ENCODE peak calls at places on chromosomes 7 and 10, in four cellular contexts. P is CD4-positive, alpha-beta memory T cell; O is HL-60; Z is ovary. E is an unnamed sample.
A peak's percentile ranks its signal among the peaks of the same experiment; 100 is the strongest.

GRCh38 chr10:8311526-8312070 is 257.1 kb downstream of the GATA3 start:
- DNase-seq in Z (no peak), O (no peak), P (no peak), E (no peak)

GRCh38 chr7:1940402-1940786 is 270.3 kb downstream of the ELFN1 start:
- DNase-seq in Z (no peak), O (peak; percentile 79), P (peak; percentile 96), E (no peak)

GRCh38 chr7:148334441-148334956 is 256.1 kb upstream of the C7orf33 start:
- DNase-seq in Z (no peak), P (no peak), O (no peak), E (no peak)

GRCh38 chr10:12847361-12847975 is 154.0 kb downstream of the CCDC3 start:
- DNase-seq in O (no peak), Z (no peak), P (no peak), E (peak; percentile 69)

GRCh38 chr10:35448687-35449662 is 112.7 kb downstream of the CCNY start:
- DNase-seq in Z (peak; percentile 60), O (peak; percentile 33), P (no peak), E (no peak)

GRCh38 chr7:14639801-14640200 is 262.8 kb downstream of the DGKB start:
- DNase-seq in Z (no peak), P (no peak), O (no peak), E (no peak)

GRCh38 chr7:33714208-33714607 is 191.1 kb upstream of the BMPER start:
- DNase-seq in P (no peak), O (no peak), Z (no peak), E (no peak)

GRCh38 chr7:123494193-123494796 is 40.1 kb downstream of the IQUB start:
- DNase-seq in Z (peak; percentile 22), O (no peak), P (no peak), E (peak; percentile 25)

GRCh38 chr10:111057006-111057405 is 19.8 kb upstream of the ADRA2A start:
- DNase-seq in P (no peak), Z (no peak), O (no peak), E (no peak)

GRCh38 chr10:29668628-29669027 is 33.9 kb upstream of the SVIL start:
- DNase-seq in P (no peak), Z (no peak), O (no peak), E (no peak)

GRCh38 chr10:56679578-56679977 is 318.5 kb upstream of the ZWINT start:
- DNase-seq in Z (no peak), O (no peak), P (no peak), E (no peak)

GRCh38 chr10:124067825-124068400 is 25.5 kb downstream of the CHST15 start:
- DNase-seq in P (no peak), Z (no peak), O (no peak), E (no peak)

GRCh38 chr7:84022686-84023308 is 171.8 kb downstream of the SEMA3A start:
- DNase-seq in Z (no peak), P (no peak), O (no peak), E (peak; percentile 61)

DNA sequence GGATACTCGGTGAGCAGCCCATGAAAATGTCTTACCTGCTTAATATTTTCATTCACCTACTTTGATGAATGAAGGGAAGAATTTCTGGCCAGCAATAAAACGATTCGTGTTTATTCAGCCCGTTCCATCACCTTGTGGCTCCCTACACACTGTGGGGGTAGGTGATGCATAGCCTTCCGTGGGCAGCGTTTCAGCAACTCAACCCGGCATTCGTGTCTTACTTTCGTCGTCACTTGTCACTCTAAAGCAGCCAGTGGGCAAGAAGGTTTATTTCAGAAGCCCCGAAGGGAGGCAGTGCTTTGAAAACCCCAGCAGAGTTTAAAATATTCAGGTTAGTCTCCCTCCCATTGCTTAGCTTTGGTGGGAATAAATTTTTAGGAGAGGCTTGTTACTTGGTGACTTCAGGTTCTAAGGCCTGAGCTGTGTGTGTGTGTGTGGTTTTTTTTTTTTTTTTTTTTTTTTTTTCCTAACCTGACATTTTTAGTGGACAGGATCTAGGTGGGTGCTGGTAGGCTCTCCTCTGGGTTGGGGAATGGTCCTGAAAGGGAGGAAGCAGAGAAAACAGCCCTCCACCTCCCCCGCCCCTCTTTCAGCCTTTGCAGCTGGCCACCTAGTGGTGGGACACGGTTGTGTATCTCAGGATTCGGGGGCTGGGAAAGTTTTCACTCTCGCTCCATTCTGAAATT is 1.8 kb downstream of the GRK5 start:
- DNase-seq in P (peak; percentile 83), Z (peak; percentile 86), O (no peak), E (peak; percentile 85)
- H3K4me3 ChIP-seq in P (peak overlapping the region; percentile 84), Z (peak overlapping the region; percentile 96), O (no peak overlapping the region), E (peak overlapping the region; percentile 41)

GRCh38 chr7:108002726-108003590 is at the start of gene LAMB1:
- DNase-seq in P (no peak), O (no peak), Z (peak; percentile 80), E (peak; percentile 77)
- H3K27me3 ChIP-seq in P (peaks cover 11% of the 10 kb centered on the region), O (peaks cover 58% of the 10 kb centered on the region), Z (no peaks in the 10 kb centered on the region), E (peaks cover 9% of the 10 kb centered on the region)

GRCh38 chr10:128029280-128029618 is 97.0 kb downstream of the MKI67 start:
- DNase-seq in Z (no peak), O (no peak), P (no peak), E (no peak)
- H3K4me3 ChIP-seq in Z (no peak overlapping the region), O (no peak overlapping the region), P (no peak overlapping the region), E (no peak overlapping the region)

GRCh38 chr10:23204773-23205172 is 12.7 kb downstream of the PTF1A start:
- DNase-seq in O (no peak), P (no peak), Z (no peak), E (no peak)
- H3K27me3 ChIP-seq in O (no peaks in the 10 kb centered on the region), P (peaks cover 3% of the 10 kb centered on the region), Z (no peaks in the 10 kb centered on the region), E (peaks cover 29% of the 10 kb centered on the region)

DNA sequence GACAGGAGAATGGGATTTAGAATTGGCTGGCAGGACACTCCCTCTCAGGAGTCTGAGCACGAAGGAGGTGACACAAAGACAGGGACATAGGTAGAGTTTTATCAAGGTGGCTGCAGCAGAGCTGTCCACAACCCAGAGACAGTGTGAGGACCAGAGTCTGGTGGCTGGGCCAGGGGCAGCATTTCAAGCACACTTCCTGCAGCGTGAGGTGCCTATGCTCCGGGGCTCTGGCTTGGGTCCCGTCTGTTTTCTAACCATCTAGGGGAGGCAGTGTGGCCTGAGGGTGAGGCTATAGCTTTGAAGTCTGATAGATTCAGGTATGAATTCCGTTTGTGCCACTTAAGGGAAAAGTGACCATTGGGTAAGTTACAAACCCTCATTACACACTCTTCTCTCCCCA is 222.7 kb upstream of the ZMIZ1 start:
- DNase-seq in O (no peak), P (no peak), Z (no peak), E (no peak)
- H3K4me3 ChIP-seq in O (no peak overlapping the region), P (no peak overlapping the region), Z (no peak overlapping the region), E (no peak overlapping the region)